ENCODE peak calls at places on chromosome 2, in seven cellular contexts. One of them, this sample, is unnamed.

GRCh38 chr2:199875400-199875799 is 24.4 kb upstream of the FTCDNL1 start:
- DNase-seq in astrocyte: peak
- DNase-seq in activated CD4-positive, CD25-positive, alpha-beta regulatory T cell: no peak
- DNase-seq in stimulated activated CD8-positive, alpha-beta memory T cell treated with anti-CD3 and anti-CD28 coated beads, Interleukin-4, amount 100 ng/mL, for 4 hours: no peak
- DNase-seq in anterior cingulate cortex: no peak
- DNase-seq in Peyer's patch: no peak
- DNase-seq in T follicular helper cell: no peak
- DNase-seq in this sample: no peak

GRCh38 chr2:11618708-11619062 is 51.3 kb downstream of the NTSR2 start:
- DNase-seq in astrocyte: no peak
- DNase-seq in activated CD4-positive, CD25-positive, alpha-beta regulatory T cell: no peak
- DNase-seq in stimulated activated CD8-positive, alpha-beta memory T cell treated with anti-CD3 and anti-CD28 coated beads, Interleukin-4, amount 100 ng/mL, for 4 hours: no peak
- DNase-seq in anterior cingulate cortex: no peak
- DNase-seq in Peyer's patch: no peak
- DNase-seq in T follicular helper cell: no peak
- DNase-seq in this sample: no peak

GRCh38 chr2:161709428-161709827 is 85.2 kb downstream of the SLC4A10 start:
- DNase-seq in astrocyte: no peak
- DNase-seq in activated CD4-positive, CD25-positive, alpha-beta regulatory T cell: no peak
- DNase-seq in stimulated activated CD8-positive, alpha-beta memory T cell treated with anti-CD3 and anti-CD28 coated beads, Interleukin-4, amount 100 ng/mL, for 4 hours: no peak
- DNase-seq in anterior cingulate cortex: no peak
- DNase-seq in Peyer's patch: no peak
- DNase-seq in T follicular helper cell: no peak
- DNase-seq in this sample: no peak

GRCh38 chr2:222290691-222291484 is 7.9 kb downstream of the PAX3 start:
- DNase-seq in astrocyte: peak
- DNase-seq in activated CD4-positive, CD25-positive, alpha-beta regulatory T cell: no peak
- DNase-seq in stimulated activated CD8-positive, alpha-beta memory T cell treated with anti-CD3 and anti-CD28 coated beads, Interleukin-4, amount 100 ng/mL, for 4 hours: no peak
- DNase-seq in anterior cingulate cortex: no peak
- DNase-seq in Peyer's patch: no peak
- DNase-seq in T follicular helper cell: no peak
- DNase-seq in this sample: no peak

GRCh38 chr2:118843492-118844132 is 3.8 kb downstream of the EN1 start:
- DNase-seq in astrocyte: no peak
- DNase-seq in activated CD4-positive, CD25-positive, alpha-beta regulatory T cell: no peak
- DNase-seq in stimulated activated CD8-positive, alpha-beta memory T cell treated with anti-CD3 and anti-CD28 coated beads, Interleukin-4, amount 100 ng/mL, for 4 hours: no peak
- DNase-seq in anterior cingulate cortex: no peak
- DNase-seq in Peyer's patch: peak
- DNase-seq in T follicular helper cell: no peak
- DNase-seq in this sample: no peak

GRCh38 chr2:41965173-41965875 is 82.5 kb upstream of the PKDCC start:
- DNase-seq in astrocyte: no peak
- DNase-seq in activated CD4-positive, CD25-positive, alpha-beta regulatory T cell: no peak
- DNase-seq in stimulated activated CD8-positive, alpha-beta memory T cell treated with anti-CD3 and anti-CD28 coated beads, Interleukin-4, amount 100 ng/mL, for 4 hours: no peak
- DNase-seq in anterior cingulate cortex: no peak
- DNase-seq in Peyer's patch: no peak
- DNase-seq in T follicular helper cell: no peak
- DNase-seq in this sample: no peak

GRCh38 chr2:127525692-127526141 is 572 bp downstream of the IWS1 start:
- DNase-seq in astrocyte: peak
- DNase-seq in activated CD4-positive, CD25-positive, alpha-beta regulatory T cell: no peak
- DNase-seq in stimulated activated CD8-positive, alpha-beta memory T cell treated with anti-CD3 and anti-CD28 coated beads, Interleukin-4, amount 100 ng/mL, for 4 hours: no peak
- DNase-seq in anterior cingulate cortex: no peak
- DNase-seq in Peyer's patch: no peak
- DNase-seq in T follicular helper cell: no peak
- DNase-seq in this sample: no peak

GRCh38 chr2:46329803-46330775 is 32.9 kb downstream of the EPAS1 start:
- DNase-seq in astrocyte: peak
- DNase-seq in activated CD4-positive, CD25-positive, alpha-beta regulatory T cell: no peak
- DNase-seq in stimulated activated CD8-positive, alpha-beta memory T cell treated with anti-CD3 and anti-CD28 coated beads, Interleukin-4, amount 100 ng/mL, for 4 hours: no peak
- DNase-seq in anterior cingulate cortex: no peak
- DNase-seq in Peyer's patch: no peak
- DNase-seq in T follicular helper cell: no peak
- DNase-seq in this sample: no peak

GRCh38 chr2:8281950-8282857 is 399.7 kb upstream of the ID2 start:
- DNase-seq in astrocyte: no peak
- DNase-seq in activated CD4-positive, CD25-positive, alpha-beta regulatory T cell: no peak
- DNase-seq in stimulated activated CD8-positive, alpha-beta memory T cell treated with anti-CD3 and anti-CD28 coated beads, Interleukin-4, amount 100 ng/mL, for 4 hours: no peak
- DNase-seq in anterior cingulate cortex: no peak
- DNase-seq in Peyer's patch: no peak
- DNase-seq in T follicular helper cell: no peak
- DNase-seq in this sample: no peak

GRCh38 chr2:127134235-127134634 is 27.3 kb upstream of the BIN1 start:
- DNase-seq in astrocyte: no peak
- DNase-seq in activated CD4-positive, CD25-positive, alpha-beta regulatory T cell: no peak
- DNase-seq in stimulated activated CD8-positive, alpha-beta memory T cell treated with anti-CD3 and anti-CD28 coated beads, Interleukin-4, amount 100 ng/mL, for 4 hours: no peak
- DNase-seq in anterior cingulate cortex: no peak
- DNase-seq in Peyer's patch: no peak
- DNase-seq in T follicular helper cell: no peak
- DNase-seq in this sample: no peak

GRCh38 chr2:34105015-34105767 is 506.1 kb upstream of the FAM98A start:
- DNase-seq in astrocyte: peak
- DNase-seq in activated CD4-positive, CD25-positive, alpha-beta regulatory T cell: no peak
- DNase-seq in stimulated activated CD8-positive, alpha-beta memory T cell treated with anti-CD3 and anti-CD28 coated beads, Interleukin-4, amount 100 ng/mL, for 4 hours: no peak
- DNase-seq in anterior cingulate cortex: no peak
- DNase-seq in Peyer's patch: no peak
- DNase-seq in T follicular helper cell: no peak
- DNase-seq in this sample: no peak

GRCh38 chr2:8886876-8887275 is 49.5 kb upstream of the KIDINS220 start:
- DNase-seq in astrocyte: peak
- DNase-seq in activated CD4-positive, CD25-positive, alpha-beta regulatory T cell: no peak
- DNase-seq in stimulated activated CD8-positive, alpha-beta memory T cell treated with anti-CD3 and anti-CD28 coated beads, Interleukin-4, amount 100 ng/mL, for 4 hours: no peak
- DNase-seq in anterior cingulate cortex: no peak
- DNase-seq in Peyer's patch: no peak
- DNase-seq in T follicular helper cell: no peak
- DNase-seq in this sample: no peak

GRCh38 chr2:41922177-41922576 is 125.6 kb upstream of the PKDCC start:
- DNase-seq in astrocyte: no peak
- DNase-seq in activated CD4-positive, CD25-positive, alpha-beta regulatory T cell: no peak
- DNase-seq in stimulated activated CD8-positive, alpha-beta memory T cell treated with anti-CD3 and anti-CD28 coated beads, Interleukin-4, amount 100 ng/mL, for 4 hours: no peak
- DNase-seq in anterior cingulate cortex: no peak
- DNase-seq in Peyer's patch: no peak
- DNase-seq in T follicular helper cell: no peak
- DNase-seq in this sample: no peak

GRCh38 chr2:122525341-122525740 is 769.9 kb downstream of the TSN start:
- DNase-seq in astrocyte: no peak
- DNase-seq in activated CD4-positive, CD25-positive, alpha-beta regulatory T cell: no peak
- DNase-seq in stimulated activated CD8-positive, alpha-beta memory T cell treated with anti-CD3 and anti-CD28 coated beads, Interleukin-4, amount 100 ng/mL, for 4 hours: no peak
- DNase-seq in anterior cingulate cortex: no peak
- DNase-seq in Peyer's patch: no peak
- DNase-seq in T follicular helper cell: no peak
- DNase-seq in this sample: no peak

GRCh38 chr2:211454684-211455083 is 898.3 kb downstream of the CPS1 start:
- DNase-seq in astrocyte: no peak
- DNase-seq in activated CD4-positive, CD25-positive, alpha-beta regulatory T cell: no peak
- DNase-seq in stimulated activated CD8-positive, alpha-beta memory T cell treated with anti-CD3 and anti-CD28 coated beads, Interleukin-4, amount 100 ng/mL, for 4 hours: no peak
- DNase-seq in anterior cingulate cortex: no peak
- DNase-seq in Peyer's patch: no peak
- DNase-seq in T follicular helper cell: no peak
- DNase-seq in this sample: no peak

GRCh38 chr2:131042161-131042775 is 51.0 kb downstream of the FAM168B start:
- DNase-seq in astrocyte: no peak
- DNase-seq in activated CD4-positive, CD25-positive, alpha-beta regulatory T cell: no peak
- DNase-seq in stimulated activated CD8-positive, alpha-beta memory T cell treated with anti-CD3 and anti-CD28 coated beads, Interleukin-4, amount 100 ng/mL, for 4 hours: no peak
- DNase-seq in anterior cingulate cortex: no peak
- DNase-seq in Peyer's patch: no peak
- DNase-seq in T follicular helper cell: no peak
- DNase-seq in this sample: no peak

GRCh38 chr2:96800762-96801463 is 15.2 kb upstream of the CNNM3 start:
- DNase-seq in astrocyte: peak
- DNase-seq in activated CD4-positive, CD25-positive, alpha-beta regulatory T cell: peak
- DNase-seq in stimulated activated CD8-positive, alpha-beta memory T cell treated with anti-CD3 and anti-CD28 coated beads, Interleukin-4, amount 100 ng/mL, for 4 hours: peak
- DNase-seq in anterior cingulate cortex: peak
- DNase-seq in Peyer's patch: peak
- DNase-seq in T follicular helper cell: peak
- DNase-seq in this sample: no peak

GRCh38 chr2:37324786-37325624 is at the start of gene PRKD3:
- DNase-seq in astrocyte: peak
- DNase-seq in activated CD4-positive, CD25-positive, alpha-beta regulatory T cell: peak
- DNase-seq in stimulated activated CD8-positive, alpha-beta memory T cell treated with anti-CD3 and anti-CD28 coated beads, Interleukin-4, amount 100 ng/mL, for 4 hours: peak
- DNase-seq in anterior cingulate cortex: peak
- DNase-seq in Peyer's patch: no peak
- DNase-seq in T follicular helper cell: peak
- DNase-seq in this sample: no peak